ENCODE peak calls at places on chromosomes 4 and X, in nine cellular contexts. Q is stimulated activated CD8-positive, alpha-beta memory T cell treated with anti-CD3 and anti-CD28 coated beads, Interleukin-15, amount 100 ng/mL, for 4 hours; I is MM.1S; W is choroid plexus epithelial cell; D is astrocyte of the spinal cord; G is DMS153; P is dermis blood vessel endothelial cell; O is Peyer's patch; Y is KG1. R is an unnamed sample.

GRCh38 chr4:113790478-113790877 is 28.9 kb upstream of the CAMK2D start:
- DNase-seq in D (no peak), P (no peak), W (no peak), Y (no peak), Q (no peak), O (no peak), G (no peak), I (no peak), R (no peak)

GRCh38 chrX:11781734-11782370 is 23.8 kb downstream of the MSL3 start:
- DNase-seq in I (no peak), O (no peak), G (no peak), P (no peak), W (no peak), Q (no peak), Y (no peak), D (no peak), R (peak)

GRCh38 chr4:68773699-68774098 is 42.1 kb upstream of the UGT2B10 start:
- DNase-seq in Y (no peak), O (no peak), Q (no peak), P (no peak), I (no peak), W (no peak), G (no peak), D (no peak), R (no peak)

GRCh38 chr4:3136454-3136853 is 62.0 kb downstream of the HTT start:
- DNase-seq in O (no peak), Y (no peak), P (peak), D (peak), G (no peak), Q (no peak), I (no peak), W (peak), R (no peak)

GRCh38 chr4:70992354-70992753 is 1.1 kb upstream of the DCK start:
- DNase-seq in Y (no peak), O (no peak), W (no peak), Q (no peak), D (no peak), P (no peak), I (no peak), G (no peak), R (peak)

GRCh38 chr4:56468097-56468422 is 643 bp downstream of the SRP72 start:
- DNase-seq in W (peak), Y (no peak), O (no peak), Q (no peak), I (peak), D (no peak), G (peak), P (peak), R (peak)

GRCh38 chr4:85603437-85604336 is 128.7 kb downstream of the ARHGAP24 start:
- DNase-seq in G (peak), I (no peak), Y (no peak), Q (no peak), O (no peak), W (peak), P (peak), D (peak), R (no peak)

GRCh38 chrX:31397119-31397518 is 325.3 kb upstream of the FTHL17 start:
- DNase-seq in G (no peak), I (no peak), W (no peak), D (peak), P (no peak), Y (no peak), Q (no peak), O (no peak), R (peak)

GRCh38 chr4:14308229-14308651 is 680.7 kb upstream of the BOD1L1 start:
- DNase-seq in Q (no peak), Y (no peak), D (no peak), W (no peak), O (no peak), P (no peak), I (no peak), G (peak), R (peak)

GRCh38 chrX:25158635-25159034 is 142.9 kb upstream of the ARX start:
- DNase-seq in Y (no peak), G (no peak), I (peak), Q (no peak), P (no peak), W (no peak), O (no peak), D (peak), R (peak)

GRCh38 chr4:108116423-108117168 is 52.1 kb downstream of the LEF1 start:
- DNase-seq in P (no peak), O (no peak), G (no peak), Q (no peak), W (no peak), Y (no peak), D (no peak), I (no peak), R (no peak)

GRCh38 chrX:150587585-150588503 is 19.4 kb downstream of the MTM1 start:
- DNase-seq in G (no peak), W (peak), Q (no peak), I (no peak), O (no peak), Y (no peak), D (no peak), P (peak), R (peak)

GRCh38 chr4:109444182-109444844 is 10.7 kb downstream of the SEC24B start:
- DNase-seq in W (no peak), O (no peak), G (no peak), Q (no peak), Y (no peak), D (no peak), I (no peak), P (no peak), R (no peak)

GRCh38 chrX:68681443-68681941 is 34.0 kb downstream of the STARD8 start:
- DNase-seq in W (peak), O (no peak), Y (no peak), Q (no peak), I (no peak), D (peak), G (no peak), P (no peak), R (no peak)

GRCh38 chrX:131366387-131366786 is 77.3 kb upstream of the IGSF1 start:
- DNase-seq in G (no peak), Y (no peak), O (no peak), D (no peak), P (no peak), Q (no peak), W (no peak), I (peak), R (no peak)

GRCh38 chrX:33082371-33082770 is 129.0 kb downstream of the DMD start:
- DNase-seq in W (no peak), P (no peak), I (no peak), O (no peak), G (no peak), D (no peak), Y (no peak), Q (no peak), R (no peak)

GRCh38 chrX:126658447-126658846 is 105.8 kb upstream of the DCAF12L1 start:
- DNase-seq in G (no peak), I (no peak), P (no peak), Q (no peak), O (no peak), Y (no peak), D (peak), W (no peak), R (peak)

GRCh38 chr4:74114234-74114633 is 15.2 kb upstream of the CXCL2 start:
- DNase-seq in Q (no peak), I (no peak), D (peak), Y (no peak), G (no peak), O (no peak), W (peak), P (peak), R (peak)

GRCh38 chr4:46946914-46947313 is 37.9 kb upstream of the COX7B2 start:
- DNase-seq in P (peak), D (peak), O (no peak), I (no peak), W (peak), Y (no peak), Q (no peak), G (no peak), R (peak)

GRCh38 chr4:1521821-1522361 is 115.6 kb upstream of the NKX1-1 start:
- DNase-seq in P (no peak), I (no peak), Y (no peak), W (no peak), D (no peak), Q (no peak), O (no peak), G (no peak), R (no peak)

GRCh38 chr4:94523617-94524016 is 71.9 kb downstream of the PDLIM5 start:
- DNase-seq in O (no peak), I (no peak), Y (no peak), D (peak), W (peak), G (no peak), Q (no peak), P (no peak), R (peak)

GRCh38 chrX:134460005-134460860 is at the start of gene HPRT1:
- DNase-seq in O (peak), G (peak), D (peak), Y (peak), I (peak), P (peak), Q (peak), W (peak), R (peak)

GRCh38 chr4:8546766-8547107 is 33.5 kb upstream of the GPR78 start:
- DNase-seq in W (no peak), Y (no peak), P (no peak), D (no peak), O (no peak), I (no peak), G (no peak), Q (no peak), R (no peak)

GRCh38 chr4:186169942-186170802 is 21.2 kb upstream of the CYP4V2 start:
- DNase-seq in O (no peak), G (no peak), D (no peak), I (no peak), P (no peak), W (no peak), Q (no peak), Y (no peak), R (no peak)

GRCh38 chr4:118904935-118905334 is 16.3 kb downstream of the SYNPO2 start:
- DNase-seq in W (peak), I (no peak), P (no peak), D (no peak), G (no peak), Y (no peak), Q (no peak), O (no peak), R (no peak)

R was measured in epithelial cell of esophagus.